ENCODE peak calls at places on chromosomes 12 and 14, in four cellular contexts. One of them, this sample, is unnamed.

GRCh38 chr14:75781096-75781495 is 120.0 kb downstream of the TTLL5 start:
- DNase-seq in GM12878: no peak
- DNase-seq in A549: no peak
- DNase-seq in K562: no peak
- DNase-seq in this sample: no peak

GRCh38 chr14:61609143-61609851 is 86.0 kb upstream of the HIF1A start:
- DNase-seq in A549: no peak
- DNase-seq in GM12878: no peak
- DNase-seq in K562: no peak
- DNase-seq in this sample: peak

GRCh38 chr14:37597538-37598084 is 2.2 kb downstream of the TTC6 start:
- DNase-seq in A549: no peak
- DNase-seq in GM12878: no peak
- DNase-seq in K562: no peak
- DNase-seq in this sample: no peak

GRCh38 chr14:31000629-31001338 is 24.7 kb upstream of the AP4S1 start:
- DNase-seq in K562: no peak
- DNase-seq in A549: no peak
- DNase-seq in GM12878: no peak
- DNase-seq in this sample: no peak

GRCh38 chr14:47102472-47102871 is 450.9 kb upstream of the RPL10L start:
- DNase-seq in GM12878: no peak
- DNase-seq in A549: no peak
- DNase-seq in K562: no peak
- DNase-seq in this sample: no peak

GRCh38 chr14:78445275-78445674 is 275.1 kb downstream of the NRXN3 start:
- DNase-seq in A549: no peak
- DNase-seq in GM12878: no peak
- DNase-seq in K562: no peak
- DNase-seq in this sample: no peak

GRCh38 chr12:113424915-113425823 is 3.0 kb downstream of the SDSL start:
- DNase-seq in GM12878: no peak
- DNase-seq in A549: peak
- DNase-seq in K562: peak
- DNase-seq in this sample: peak

GRCh38 chr12:65889144-65889880 is 65.0 kb downstream of the HMGA2 start:
- DNase-seq in A549: no peak
- DNase-seq in GM12878: no peak
- DNase-seq in K562: no peak
- DNase-seq in this sample: peak

GRCh38 chr14:74085828-74086227 is 1.1 kb downstream of the LIN52 start:
- DNase-seq in GM12878: peak
- DNase-seq in K562: no peak
- DNase-seq in A549: no peak
- DNase-seq in this sample: no peak

GRCh38 chr14:58501214-58501816 is 73.8 kb downstream of the KIAA0586 start:
- DNase-seq in K562: peak
- DNase-seq in GM12878: peak
- DNase-seq in A549: peak
- DNase-seq in this sample: peak

GRCh38 chr12:120091371-120092090 is 25.0 kb downstream of the RAB35 start:
- DNase-seq in K562: no peak
- DNase-seq in GM12878: no peak
- DNase-seq in A549: no peak
- DNase-seq in this sample: no peak

GRCh38 chr12:75990189-75990912 is 41.2 kb downstream of the PHLDA1 start:
- DNase-seq in K562: no peak
- DNase-seq in A549: peak
- DNase-seq in GM12878: no peak
- DNase-seq in this sample: peak
- TF ChIP-seq CHD4 in K562: no peak
- TF ChIP-seq CHD4 in A549: no peak
- TF ChIP-seq CHD4 in GM12878: no peak
- TF ChIP-seq CHD4 in this sample: no peak

GRCh38 chr12:29382251-29382650 is 1.3 kb upstream of the ERGIC2 start:
- DNase-seq in A549: no peak
- DNase-seq in K562: no peak
- DNase-seq in GM12878: no peak
- DNase-seq in this sample: no peak
- TF ChIP-seq CHD4 in A549: no peak
- TF ChIP-seq CHD4 in K562: no peak
- TF ChIP-seq CHD4 in GM12878: no peak
- TF ChIP-seq CHD4 in this sample: no peak

GRCh38 chr12:79451365-79451764 is 239.4 kb downstream of the PAWR start:
- DNase-seq in K562: no peak
- DNase-seq in GM12878: no peak
- DNase-seq in A549: no peak
- DNase-seq in this sample: no peak
- TF ChIP-seq CHD4 in K562: no peak
- TF ChIP-seq CHD4 in GM12878: no peak
- TF ChIP-seq CHD4 in A549: no peak
- TF ChIP-seq CHD4 in this sample: no peak

DNA sequence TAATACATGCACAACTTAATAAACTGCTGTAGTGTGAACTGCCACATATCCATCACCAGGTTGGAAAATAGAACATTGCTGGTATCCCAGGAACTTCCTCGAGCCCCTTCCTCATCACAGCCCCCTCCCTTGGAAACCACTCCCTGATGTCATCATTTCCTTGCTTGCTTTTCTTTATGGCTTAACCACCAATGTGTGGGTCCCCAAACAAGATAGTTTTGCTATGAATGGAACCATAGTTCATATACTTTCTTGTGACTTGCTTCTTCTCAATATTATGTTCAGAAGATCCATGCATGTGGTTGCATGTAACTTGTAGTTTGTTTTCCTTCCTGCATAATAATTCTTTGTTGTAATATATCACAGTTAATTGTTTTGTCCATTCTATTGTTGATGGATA is 8.9 kb upstream of the WNT5B start:
- DNase-seq in A549: no peak
- DNase-seq in K562: no peak
- DNase-seq in GM12878: no peak
- DNase-seq in this sample: no peak
- TF ChIP-seq CHD4 in A549: no peak
- TF ChIP-seq CHD4 in K562: no peak
- TF ChIP-seq CHD4 in GM12878: no peak
- TF ChIP-seq CHD4 in this sample: no peak

GRCh38 chr12:122807651-122808050 is 27.6 kb upstream of the HIP1R start:
- DNase-seq in A549: no peak
- DNase-seq in K562: no peak
- DNase-seq in GM12878: no peak
- DNase-seq in this sample: no peak

GRCh38 chr12:122811777-122812176 is 23.5 kb upstream of the HIP1R start:
- DNase-seq in A549: no peak
- DNase-seq in GM12878: no peak
- DNase-seq in K562: no peak
- DNase-seq in this sample: no peak

GRCh38 chr12:122819209-122819805 is 15.9 kb upstream of the HIP1R start:
- DNase-seq in K562: no peak
- DNase-seq in A549: no peak
- DNase-seq in GM12878: no peak
- DNase-seq in this sample: no peak

GRCh38 chr12:122813310-122813713 is 21.9 kb upstream of the HIP1R start:
- DNase-seq in K562: no peak
- DNase-seq in GM12878: peak
- DNase-seq in A549: no peak
- DNase-seq in this sample: no peak
- TF ChIP-seq CHD4 in K562: no peak
- TF ChIP-seq CHD4 in GM12878: no peak
- TF ChIP-seq CHD4 in A549: no peak
- TF ChIP-seq CHD4 in this sample: no peak

DNA sequence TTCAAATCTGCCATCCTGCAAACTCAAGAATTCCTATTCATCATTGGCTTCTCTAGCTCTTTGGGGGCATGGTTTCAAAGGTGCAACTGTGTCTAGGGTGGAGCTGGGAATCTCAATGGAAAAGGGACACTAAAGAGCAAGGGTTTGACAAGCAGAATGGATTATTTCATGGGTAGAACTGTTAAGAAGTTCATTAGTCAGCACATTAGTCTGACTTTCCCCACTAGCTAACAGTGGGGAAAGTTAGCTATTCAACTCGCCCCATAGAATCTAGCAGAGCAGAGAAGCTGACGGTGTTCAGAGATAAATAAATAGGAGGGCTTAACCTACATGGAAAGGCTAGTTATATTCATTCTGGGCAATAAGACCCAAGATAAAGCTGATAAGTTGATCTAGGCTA is 153.9 kb downstream of the EMP1 start:
- DNase-seq in A549: no peak
- DNase-seq in K562: no peak
- DNase-seq in GM12878: no peak
- DNase-seq in this sample: no peak
- TF ChIP-seq CHD4 in A549: no peak
- TF ChIP-seq CHD4 in K562: no peak
- TF ChIP-seq CHD4 in GM12878: no peak
- TF ChIP-seq CHD4 in this sample: no peak